ENCODE peak calls at places on chromosomes 6 and 20, in five cellular contexts. F is IMR-90, L is mesenchymal stem cell, P is trophoblast cell, U is H1. N is an unnamed sample.

GRCh38 chr6:26646074-26646473 is 13.5 kb downstream of the ZNF322 start:
- DNase-seq in F (no peak), L (no peak), P (no peak), U (no peak), N (no peak)

GRCh38 chr6:39800388-39801032 is 8.3 kb downstream of the DAAM2 start:
- DNase-seq in F (no peak), L (no peak), P (no peak), U (no peak), N (no peak)

GRCh38 chr20:2602046-2602735 is 50.2 kb upstream of the NOP56 start:
- DNase-seq in F (no peak), L (no peak), P (peak; percentile 58), U (no peak), N (no peak)

GRCh38 chr6:121285041-121285440 is 49.2 kb downstream of the TBC1D32 start:
- DNase-seq in F (peak; percentile 83), L (peak; percentile 9), P (no peak), U (no peak), N (no peak)

GRCh38 chr6:55456016-55456415 is 123.0 kb downstream of the HMGCLL1 start:
- DNase-seq in F (peak; percentile 4), L (no peak), P (no peak), U (no peak), N (no peak)

GRCh38 chr6:105067329-105067728 is 110.4 kb downstream of the LIN28B start:
- DNase-seq in F (no peak), L (peak; percentile 41), P (no peak), U (no peak), N (no peak)

GRCh38 chr6:102660288-102660687 is 1266.8 kb downstream of the GRIK2 start:
- DNase-seq in F (no peak), L (no peak), P (no peak), U (no peak), N (no peak)

GRCh38 chr20:4012631-4013030 is 2.7 kb downstream of the RNF24 start:
- DNase-seq in F (peak; percentile 94), L (peak; percentile 88), P (peak; percentile 63), U (no peak), N (no peak)

GRCh38 chr20:39009348-39009747 is 47.2 kb downstream of the DHX35 start:
- DNase-seq in F (no peak), L (no peak), P (no peak), U (no peak), N (no peak)

GRCh38 chr20:39016076-39016475 is 53.9 kb downstream of the DHX35 start:
- DNase-seq in F (no peak), L (no peak), P (no peak), U (no peak), N (no peak)

GRCh38 chr20:39013662-39014109 is 51.5 kb downstream of the DHX35 start:
- DNase-seq in F (no peak), L (no peak), P (no peak), U (no peak), N (no peak)

GRCh38 chr20:39004508-39004907 is 42.4 kb downstream of the DHX35 start:
- DNase-seq in F (no peak), L (no peak), P (no peak), U (no peak), N (no peak)

GRCh38 chr20:39010496-39010895 is 48.4 kb downstream of the DHX35 start:
- DNase-seq in F (no peak), L (no peak), P (no peak), U (no peak), N (no peak)
- H3K36me3 ChIP-seq in F (peaks cover 27% of the 10 kb centered on the region), L (peaks cover 29% of the 10 kb centered on the region), P (peaks cover 9% of the 10 kb centered on the region), U (peaks cover 57% of the 10 kb centered on the region), N (peaks cover 28% of the 10 kb centered on the region)

GRCh38 chr20:33882481-33882880 is 71.3 kb downstream of the CHMP4B start:
- DNase-seq in F (no peak), L (no peak), P (no peak), U (no peak), N (no peak)
- H3K14ac ChIP-seq in F (no peak overlapping the region), L (no peak overlapping the region), P (no peak overlapping the region), U (no peak overlapping the region), N (no peak overlapping the region)

GRCh38 chr6:125251516-125252229 is 50.1 kb downstream of the HDDC2 start:
- DNase-seq in F (no peak), L (peak; percentile 17), P (no peak), U (no peak), N (peak; percentile 11)

GRCh38 chr6:125253881-125254280 is 47.9 kb downstream of the HDDC2 start:
- DNase-seq in F (no peak), L (no peak), P (no peak), U (no peak), N (no peak)

GRCh38 chr6:125255201-125255600 is 46.6 kb downstream of the HDDC2 start:
- DNase-seq in F (peak; percentile 36), L (no peak), P (no peak), U (no peak), N (no peak)

GRCh38 chr6:125254321-125254720 is 47.4 kb downstream of the HDDC2 start:
- DNase-seq in F (no peak), L (no peak), P (no peak), U (no peak), N (no peak)

DNA sequence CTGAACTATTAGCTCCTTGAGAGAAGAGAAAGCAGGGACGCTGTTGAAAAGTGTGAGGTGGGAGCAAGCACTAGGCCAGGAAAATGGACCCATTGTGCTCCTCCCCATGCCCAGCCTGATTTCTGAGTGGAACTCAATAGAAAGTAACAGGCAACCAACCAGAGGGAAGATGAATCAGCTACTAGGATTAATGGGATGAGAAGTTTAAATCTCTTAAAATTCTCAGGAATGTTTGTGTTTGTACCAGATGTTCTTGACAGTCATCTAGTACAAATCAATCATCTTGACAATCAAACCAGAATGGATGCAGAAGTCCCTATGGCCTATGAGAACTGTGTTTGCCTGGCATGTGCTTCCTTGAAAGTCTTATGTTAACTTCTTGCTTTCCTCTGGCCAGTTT is 48.9 kb downstream of the HDDC2 start:
- DNase-seq in F (peak; percentile 76), L (peak; percentile 7), P (no peak), U (no peak), N (no peak)
- H3K36me3 ChIP-seq in F (no peaks in the 10 kb centered on the region), L (no peaks in the 10 kb centered on the region), P (no peaks in the 10 kb centered on the region), U (no peaks in the 10 kb centered on the region), N (no peaks in the 10 kb centered on the region)

GRCh38 chr20:45346851-45347250 is 1.4 kb downstream of the SDC4 start:
- DNase-seq in F (no peak), L (no peak), P (peak; percentile 79), U (no peak), N (no peak)

GRCh38 chr20:45346291-45346718 is 1.9 kb downstream of the SDC4 start:
- DNase-seq in F (no peak), L (no peak), P (peak; percentile 45), U (no peak), N (no peak)

GRCh38 chr20:45350217-45350616 is 2.0 kb upstream of the SDC4 start:
- DNase-seq in F (no peak), L (no peak), P (no peak), U (no peak), N (no peak)

GRCh38 chr20:45347297-45347935 is 808 bp downstream of the SDC4 start:
- DNase-seq in F (no peak), L (no peak), P (peak; percentile 44), U (no peak), N (no peak)

GRCh38 chr20:45347936-45348809 is at the start of gene SDC4:
- DNase-seq in F (peak; percentile 63), L (peak; percentile 73), P (peak; percentile 80), U (peak; percentile 63), N (no peak)
- H3K14ac ChIP-seq in F (peak within 1 kb of the TSS; percentile 94), L (peak within 1 kb of the TSS; percentile 45), P (peak within 1 kb of the TSS; percentile 87), U (no peak within 1 kb of the TSS), N (peak within 1 kb of the TSS; percentile 57)

GRCh38 chr6:31838968-31839367 is 11.4 kb downstream of the HSPA1B start:
- DNase-seq in F (no peak), L (no peak), P (no peak), U (no peak), N (no peak)

GRCh38 chr6:31834704-31835375 is 7.3 kb downstream of the HSPA1B start:
- DNase-seq in F (no peak), L (no peak), P (peak; percentile 78), U (peak; percentile 89), N (peak; percentile 75)

GRCh38 chr6:31837612-31838553 is 10.3 kb downstream of the HSPA1B start:
- DNase-seq in F (no peak), L (no peak), P (no peak), U (no peak), N (no peak)

GRCh38 chr6:31836036-31836675 is 8.6 kb downstream of the HSPA1B start:
- DNase-seq in F (peak; percentile 13), L (no peak), P (no peak), U (no peak), N (no peak)

DNA sequence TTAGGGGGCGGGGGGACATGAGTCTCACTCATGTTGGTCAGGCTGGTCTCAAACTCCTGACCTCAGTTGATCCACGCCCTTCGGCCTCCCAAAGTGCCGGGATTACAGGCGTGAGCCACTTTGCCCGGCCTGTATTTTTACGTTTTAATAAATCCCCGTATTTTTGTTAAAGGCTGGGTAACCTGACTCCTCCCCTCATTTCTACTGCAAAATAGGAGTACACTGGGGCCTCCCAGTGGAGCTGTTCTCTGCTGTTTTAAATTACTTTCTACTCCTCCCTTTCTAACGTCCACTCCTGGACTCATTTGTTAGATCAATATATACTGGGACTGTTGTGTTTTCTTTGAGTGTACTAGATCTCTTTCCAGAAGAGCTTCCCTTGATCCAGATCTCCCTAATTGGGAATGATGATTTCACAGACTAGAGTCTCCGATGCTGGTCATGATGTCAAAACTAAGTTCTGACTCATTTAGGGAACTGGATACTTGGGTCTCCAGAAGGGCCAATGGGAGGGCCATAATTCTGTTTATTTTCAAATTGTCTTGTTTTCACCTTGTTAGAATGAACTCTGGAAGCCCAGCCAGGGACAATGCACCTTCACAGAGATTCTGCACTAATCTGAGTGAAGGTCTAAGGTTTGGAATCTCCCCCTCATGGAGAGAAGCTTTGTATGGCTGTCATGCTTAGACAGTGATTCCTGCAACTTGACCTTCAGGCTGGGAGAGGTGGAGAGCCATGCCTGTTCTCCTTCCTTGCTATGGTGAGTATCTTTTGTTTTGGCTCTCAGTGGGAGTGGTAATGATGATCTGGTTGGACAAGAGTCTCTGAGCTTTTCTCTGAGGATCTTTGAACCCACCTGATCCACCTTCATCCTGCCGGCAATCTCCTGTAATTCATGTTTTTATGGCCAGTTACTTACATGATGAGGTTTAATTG is 9.4 kb downstream of the HSPA1B start:
- DNase-seq in F (peak; percentile 67), L (peak; percentile 68), P (peak; percentile 50), U (no peak), N (no peak)
- H3K36me3 ChIP-seq in F (peaks cover 43% of the 10 kb centered on the region), L (peaks cover 46% of the 10 kb centered on the region), P (peaks cover 48% of the 10 kb centered on the region), U (peaks cover 64% of the 10 kb centered on the region), N (peaks cover 55% of the 10 kb centered on the region)

GRCh38 chr20:289693-290080 is 863 bp downstream of the C20orf96 start:
- DNase-seq in F (no peak), L (no peak), P (no peak), U (no peak), N (no peak)
- H3K14ac ChIP-seq in F (peak overlapping the region; percentile 92), L (no peak overlapping the region), P (peak overlapping the region; percentile 68), U (no peak overlapping the region), N (no peak overlapping the region)

GRCh38 chr6:149025061-149025460 is 278.2 kb downstream of the UST start:
- DNase-seq in F (no peak), L (no peak), P (no peak), U (no peak), N (no peak)

GRCh38 chr6:149016716-149017115 is 269.9 kb downstream of the UST start:
- DNase-seq in F (no peak), L (no peak), P (no peak), U (no peak), N (no peak)

GRCh38 chr6:149015877-149016525 is 269.2 kb downstream of the UST start:
- DNase-seq in F (no peak), L (peak; percentile 31), P (no peak), U (no peak), N (no peak)

GRCh38 chr6:149024361-149024760 is 277.5 kb downstream of the UST start:
- DNase-seq in F (no peak), L (no peak), P (peak; percentile 90), U (no peak), N (no peak)

GRCh38 chr6:149020319-149020718 is 273.5 kb downstream of the UST start:
- DNase-seq in F (no peak), L (no peak), P (no peak), U (no peak), N (no peak)
- H3K36me3 ChIP-seq in F (peaks cover 13% of the 10 kb centered on the region), L (peaks cover 3% of the 10 kb centered on the region), P (no peaks in the 10 kb centered on the region), U (peaks cover 34% of the 10 kb centered on the region), N (peaks cover 6% of the 10 kb centered on the region)

N was measured in neuronal stem cell.